ENCODE peak calls at places on chromosome 22, in four cellular contexts. P, T, Y and R are unnamed samples.

GRCh38 chr22:32842486-32842885 is 41.0 kb downstream of the TIMP3 start:
- DNase-seq in P (no peak), Y (no peak), T (no peak), R (no peak)

GRCh38 chr22:48576333-48577013 is 1251.2 kb downstream of the BRD1 start:
- DNase-seq in Y (peak; percentile 80), T (no peak), P (peak; percentile 37), R (no peak)

GRCh38 chr22:29030016-29030617 is 31.5 kb downstream of the C22orf31 start:
- DNase-seq in T (no peak), P (no peak), Y (no peak), R (no peak)

GRCh38 chr22:49869091-49869830 is 15.6 kb downstream of the ZBED4 start:
- DNase-seq in P (no peak), Y (no peak), T (no peak), R (no peak)

GRCh38 chr22:46045459-46046298 is 68.7 kb upstream of the WNT7B start:
- DNase-seq in P (peak; percentile 47), Y (no peak), T (no peak), R (no peak)

GRCh38 chr22:30064172-30064571 is 16.1 kb upstream of the HORMAD2 start:
- DNase-seq in T (no peak), P (no peak), Y (no peak), R (no peak)

GRCh38 chr22:20953668-20954500 is 13.2 kb upstream of the AIFM3 start:
- DNase-seq in T (no peak), P (no peak), Y (no peak), R (no peak)

GRCh38 chr22:31647516-31647915 is 14.5 kb downstream of the PISD start:
- DNase-seq in P (no peak), Y (no peak), T (no peak), R (no peak)

GRCh38 chr22:29031236-29031982 is 30.2 kb downstream of the C22orf31 start:
- DNase-seq in Y (peak; percentile 33), P (peak; percentile 63), T (no peak), R (no peak)

GRCh38 chr22:19800761-19801244 is 40.2 kb downstream of the TBX1 start:
- DNase-seq in P (peak; percentile 41), Y (no peak), T (no peak), R (no peak)
- TF ChIP-seq CTCF in P (no peak), Y (no peak), T (no peak), R (no peak)

GRCh38 chr22:39318507-39319283 is 728 bp downstream of the RPL3 start:
- DNase-seq in P (no peak), Y (no peak), T (peak; percentile 51), R (no peak)

GRCh38 chr22:39317756-39318506 is 1.5 kb downstream of the RPL3 start:
- DNase-seq in Y (no peak), T (no peak), P (no peak), R (no peak)

GRCh38 chr22:39316440-39317083 is 2.9 kb downstream of the RPL3 start:
- DNase-seq in T (peak; percentile 84), P (peak; percentile 74), Y (peak; percentile 76), R (no peak)

GRCh38 chr22:39317084-39317755 is 2.2 kb downstream of the RPL3 start:
- DNase-seq in P (peak; percentile 28), T (peak; percentile 72), Y (no peak), R (no peak)

DNA sequence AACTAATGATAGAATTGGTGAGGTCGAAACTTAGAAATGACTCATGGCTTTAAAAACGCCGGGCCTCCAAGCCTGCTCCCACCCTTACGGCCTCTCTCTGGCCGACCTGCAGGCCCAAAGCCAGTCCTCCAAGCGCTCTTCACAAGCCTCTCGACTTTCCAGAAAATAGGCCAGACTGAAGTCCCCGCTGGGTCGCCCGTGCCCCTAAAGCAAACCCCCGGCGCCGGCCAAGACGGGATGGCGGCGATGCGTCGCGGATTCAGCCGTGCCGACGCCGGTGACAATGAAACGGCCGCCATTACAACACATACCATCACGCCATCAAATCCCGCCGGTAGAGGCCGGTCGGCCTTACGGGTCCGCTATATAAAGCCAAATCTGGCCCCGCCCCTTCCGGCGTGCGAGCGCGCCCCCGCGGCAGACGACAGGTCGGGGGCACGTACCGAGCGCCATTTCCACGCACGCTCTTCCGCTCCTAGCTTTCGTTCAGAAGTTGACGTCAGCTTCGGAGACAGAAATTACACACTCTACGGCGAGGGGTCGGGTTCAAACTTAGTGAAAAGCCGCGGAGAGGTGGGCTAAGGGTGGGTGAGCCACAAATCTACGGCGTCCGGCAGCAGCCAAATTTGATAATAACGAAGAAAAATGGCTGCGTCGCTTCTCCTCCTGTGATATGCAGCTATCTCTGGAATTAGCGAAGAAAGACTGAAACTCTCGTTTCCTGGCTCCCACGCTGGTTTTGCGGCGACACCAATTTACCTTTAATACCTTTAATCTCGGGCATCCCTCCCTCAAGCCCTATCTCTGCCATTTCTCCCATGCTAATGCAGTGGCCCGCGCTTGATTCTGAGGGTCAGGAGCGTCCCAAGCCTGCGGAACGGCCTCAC is at the start of gene RPL3:
- DNase-seq in T (peak; percentile 98), Y (peak; percentile 96), P (peak; percentile 98), R (peak; percentile 96)
- TF ChIP-seq CTCF in T (peak; percentile 5), Y (no peak), P (peak; percentile 44), R (peak; percentile 10)

GRCh38 chr22:27748355-27749168 is 53.0 kb downstream of the MN1 start:
- DNase-seq in P (no peak), Y (no peak), T (no peak), R (no peak)

GRCh38 chr22:27746918-27747317 is 54.6 kb downstream of the MN1 start:
- DNase-seq in Y (no peak), P (no peak), T (no peak), R (no peak)

GRCh38 chr22:27749597-27750225 is 51.8 kb downstream of the MN1 start:
- DNase-seq in T (no peak), Y (peak; percentile 37), P (peak; percentile 24), R (no peak)

GRCh38 chr22:27745809-27746208 is 55.7 kb downstream of the MN1 start:
- DNase-seq in T (no peak), P (no peak), Y (no peak), R (no peak)

GRCh38 chr22:27747396-27748256 is 53.9 kb downstream of the MN1 start:
- DNase-seq in P (no peak), T (no peak), Y (no peak), R (no peak)
- TF ChIP-seq CTCF in P (no peak), T (no peak), Y (no peak), R (no peak)

DNA sequence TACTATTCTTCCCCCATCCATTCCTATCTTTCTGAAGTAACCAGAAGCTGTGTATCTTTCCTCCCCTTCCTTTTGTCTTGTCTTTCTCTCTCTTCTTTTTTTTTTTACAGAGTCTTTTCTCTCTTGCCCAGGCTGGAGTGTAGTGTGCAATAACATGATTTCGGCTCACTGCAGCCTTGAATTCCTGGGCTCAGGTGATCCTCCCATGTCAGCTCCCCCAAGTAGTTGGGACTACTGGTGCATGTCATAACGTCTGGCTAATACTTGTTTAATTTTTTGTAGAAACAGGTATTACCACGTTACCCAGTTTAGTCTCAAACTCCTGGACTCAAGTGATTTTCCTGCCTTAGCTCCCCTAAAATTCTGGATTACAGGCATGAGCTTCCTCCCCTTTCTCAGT is 86.5 kb downstream of the IGLL5 start:
- DNase-seq in T (no peak), P (no peak), Y (no peak), R (no peak)
- TF ChIP-seq CTCF in T (no peak), P (no peak), Y (no peak), R (no peak)